ENCODE peak calls at places on chromosomes 13 and 19, in seven cellular contexts. B is IMR-90, T is H1, C is mesenchymal stem cell, R is neuronal stem cell, M is mesendoderm, Q is trophoblast cell. Z is an unnamed sample.
A peak's percentile ranks its signal among the peaks of the same experiment; 100 is the strongest.

GRCh38 chr13:49858183-49858856 is 65.8 kb upstream of the KPNA3 start:
- DNase-seq in B (peak; percentile 99), Q (peak; percentile 94), R (no peak), M (no peak), T (no peak), C (peak; percentile 97), Z (no peak)

GRCh38 chr13:110154370-110155031 is 152.5 kb downstream of the COL4A1 start:
- DNase-seq in C (no peak), R (no peak), M (no peak), B (no peak), Q (no peak), T (no peak), Z (no peak)

GRCh38 chr19:43510713-43511112 is 6.2 kb upstream of the PHLDB3 start:
- DNase-seq in T (no peak), B (no peak), C (no peak), R (no peak), Q (no peak), M (no peak), Z (no peak)

GRCh38 chr19:33868821-33869412 is 72.2 kb downstream of the KCTD15 start:
- DNase-seq in M (peak; percentile 51), R (no peak), Q (no peak), C (no peak), T (no peak), B (no peak), Z (peak; percentile 66)

GRCh38 chr13:74250738-74251190 is 116.6 kb upstream of the KLF12 start:
- DNase-seq in M (no peak), T (no peak), Q (peak; percentile 17), B (peak; percentile 75), C (peak; percentile 1), R (no peak), Z (no peak)

GRCh38 chr19:8307400-8307964 is 676 bp downstream of the CD320 start:
- DNase-seq in Q (no peak), M (peak; percentile 40), T (no peak), B (no peak), R (no peak), C (no peak), Z (no peak)

GRCh38 chr13:95176611-95177259 is 124.5 kb downstream of the ABCC4 start:
- DNase-seq in T (no peak), C (peak; percentile 28), R (no peak), B (peak; percentile 36), Q (no peak), M (no peak), Z (no peak)

GRCh38 chr13:79853258-79853657 is 372.3 kb downstream of the NDFIP2 start:
- DNase-seq in C (no peak), M (peak; percentile 52), B (no peak), R (no peak), T (no peak), Q (no peak), Z (no peak)

GRCh38 chr19:38193445-38193844 is 30.6 kb downstream of the DPF1 start:
- DNase-seq in B (no peak), C (no peak), M (no peak), T (no peak), R (no peak), Q (no peak), Z (no peak)

GRCh38 chr19:5436101-5436947 is 18.9 kb upstream of the ZNRF4 start:
- DNase-seq in Q (no peak), R (peak; percentile 89), T (peak; percentile 68), M (peak; percentile 90), B (peak; percentile 73), C (peak; percentile 33), Z (peak; percentile 94)

GRCh38 chr13:32455594-32455903 is 27.6 kb upstream of the N4BP2L1 start:
- DNase-seq in B (no peak), Q (no peak), T (no peak), C (no peak), M (no peak), R (no peak), Z (no peak)

GRCh38 chr13:26236306-26236705 is 14.2 kb upstream of the RNF6 start:
- DNase-seq in T (no peak), B (no peak), M (no peak), Q (no peak), C (no peak), R (no peak), Z (no peak)

GRCh38 chr19:58330458-58330857 is 3.7 kb downstream of the ZSCAN22 start:
- DNase-seq in R (no peak), M (peak; percentile 50), Q (no peak), T (no peak), C (peak; percentile 82), B (peak; percentile 76), Z (no peak)

GRCh38 chr19:2010135-2010668 is 5.3 kb downstream of the BTBD2 start:
- DNase-seq in M (no peak), C (no peak), T (no peak), B (no peak), R (no peak), Q (no peak), Z (no peak)

GRCh38 chr19:17915940-17916593 is 16.7 kb upstream of the CCDC124 start:
- DNase-seq in R (no peak), M (no peak), C (no peak), B (no peak), Q (peak; percentile 96), T (no peak), Z (no peak)

GRCh38 chr13:112771877-112772538 is 82.2 kb downstream of the ATP11A start:
- DNase-seq in M (no peak), C (no peak), B (no peak), R (no peak), T (no peak), Q (no peak), Z (no peak)

GRCh38 chr13:29532136-29532535 is 63.4 kb downstream of the SLC7A1 start:
- DNase-seq in R (no peak), C (no peak), Q (peak; percentile 98), B (no peak), T (no peak), M (no peak), Z (no peak)

GRCh38 chr19:18229474-18229873 is 3.2 kb upstream of the PDE4C start:
- DNase-seq in Q (peak; percentile 14), M (no peak), B (no peak), C (no peak), R (no peak), T (no peak), Z (no peak)

GRCh38 chr19:16698914-16699313 is 20.7 kb upstream of the NWD1 start:
- DNase-seq in T (no peak), M (no peak), B (no peak), Q (no peak), R (no peak), C (no peak), Z (no peak)

GRCh38 chr19:50387176-50387867 is 3.2 kb downstream of the POLD1 start:
- DNase-seq in T (no peak), M (no peak), R (no peak), C (peak; percentile 69), Q (peak; percentile 24), B (peak; percentile 63), Z (no peak)

GRCh38 chr13:48155850-48156249 is 60.9 kb upstream of the MED4 start:
- DNase-seq in T (no peak), B (peak; percentile 33), M (no peak), Q (peak; percentile 62), R (no peak), C (peak; percentile 45), Z (no peak)

DNA sequence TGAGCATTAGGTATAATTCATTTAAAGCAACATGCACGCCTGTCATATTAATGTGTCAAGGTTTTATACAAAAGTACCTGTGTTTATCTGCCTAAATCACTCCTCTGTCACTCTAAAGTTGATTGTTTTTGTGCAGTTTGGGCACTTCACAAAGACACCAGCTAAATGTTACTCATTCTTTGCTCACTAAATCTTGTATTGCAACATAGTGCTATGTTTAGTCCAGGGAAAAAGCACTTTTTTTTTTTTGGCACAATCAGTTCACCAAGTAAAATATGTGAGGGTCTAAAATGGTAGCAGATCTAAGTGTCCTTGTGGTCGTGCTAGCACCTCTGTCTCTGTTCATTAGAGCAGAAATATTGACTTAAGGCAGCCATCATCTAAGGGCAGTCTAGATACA is 2526.7 kb upstream of the PCDH20 start:
- DNase-seq in R (no peak), T (no peak), Q (no peak), C (peak; percentile 8), B (peak; percentile 50), M (no peak), Z (no peak)
- H2BK120ac ChIP-seq in R (no peak overlapping the region), T (no peak overlapping the region), Q (no peak overlapping the region), C (no peak overlapping the region), B (no peak overlapping the region), M (no peak overlapping the region), Z (no peak overlapping the region)

DNA sequence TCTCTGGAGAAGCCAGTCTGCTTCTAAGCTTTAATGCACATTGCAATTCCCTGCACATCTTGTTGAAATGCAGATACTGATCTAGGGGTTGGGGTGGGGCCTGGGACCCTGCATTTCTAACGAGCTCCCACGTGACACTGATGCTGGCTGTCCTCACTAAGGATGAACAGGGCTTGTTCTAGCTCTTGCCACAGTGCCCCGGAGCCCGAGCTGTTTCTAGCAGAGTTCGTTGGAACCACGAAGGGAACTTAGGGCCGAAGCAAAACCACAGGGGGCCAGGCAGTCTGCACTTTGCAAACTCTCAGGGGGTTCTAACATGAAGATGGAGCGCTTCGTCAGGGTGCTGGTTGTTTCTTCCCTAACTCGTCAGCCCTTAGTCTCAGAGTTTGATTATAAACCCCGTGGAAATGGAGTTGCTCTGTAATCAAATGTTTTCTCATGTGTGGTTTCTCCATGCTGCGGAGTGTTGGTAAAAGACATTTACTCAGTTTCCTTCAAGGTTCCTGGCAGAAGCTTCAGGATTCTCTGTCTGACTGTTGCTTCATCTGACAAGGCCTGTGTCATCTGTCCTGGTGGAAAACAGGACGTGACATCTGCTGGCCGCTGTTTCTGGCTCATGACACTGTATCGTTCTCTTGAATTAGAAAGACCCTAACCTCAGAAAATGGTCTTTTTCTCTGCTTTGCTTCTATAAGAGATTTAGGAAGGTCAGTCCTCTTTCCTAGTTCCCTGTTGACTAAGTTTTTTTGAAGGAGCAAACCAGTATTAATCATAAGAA is 221.5 kb downstream of the TEX29 start:
- DNase-seq in T (no peak), R (no peak), Q (no peak), B (no peak), M (no peak), C (no peak), Z (no peak)
- H2BK120ac ChIP-seq in T (no peak overlapping the region), R (no peak overlapping the region), Q (no peak overlapping the region), B (no peak overlapping the region), M (no peak overlapping the region), C (no peak overlapping the region), Z (no peak overlapping the region)

DNA sequence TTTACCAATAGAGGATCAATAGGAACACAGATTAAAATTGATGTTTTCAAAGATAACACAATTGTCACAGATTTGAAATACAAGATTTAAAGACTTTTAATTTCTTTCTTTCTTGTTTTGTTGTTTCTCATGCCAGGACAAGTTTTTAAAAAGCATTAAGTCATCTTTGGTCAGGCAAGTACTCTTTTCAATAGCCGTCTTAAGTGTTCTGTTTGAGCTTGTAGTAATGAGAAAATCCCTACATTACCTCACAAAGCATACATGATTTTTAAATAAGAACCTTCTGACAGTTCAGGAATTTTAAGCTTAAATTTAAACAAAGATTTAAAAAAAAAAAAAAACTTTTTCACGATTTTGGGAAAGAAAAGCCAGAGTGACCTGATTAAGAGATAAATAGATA is 216.3 kb upstream of the PRR20A start:
- DNase-seq in M (no peak), C (no peak), Q (no peak), R (no peak), B (no peak), T (no peak), Z (no peak)
- H2BK120ac ChIP-seq in M (no peak overlapping the region), C (no peak overlapping the region), Q (no peak overlapping the region), R (no peak overlapping the region), B (no peak overlapping the region), T (no peak overlapping the region), Z (no peak overlapping the region)

DNA sequence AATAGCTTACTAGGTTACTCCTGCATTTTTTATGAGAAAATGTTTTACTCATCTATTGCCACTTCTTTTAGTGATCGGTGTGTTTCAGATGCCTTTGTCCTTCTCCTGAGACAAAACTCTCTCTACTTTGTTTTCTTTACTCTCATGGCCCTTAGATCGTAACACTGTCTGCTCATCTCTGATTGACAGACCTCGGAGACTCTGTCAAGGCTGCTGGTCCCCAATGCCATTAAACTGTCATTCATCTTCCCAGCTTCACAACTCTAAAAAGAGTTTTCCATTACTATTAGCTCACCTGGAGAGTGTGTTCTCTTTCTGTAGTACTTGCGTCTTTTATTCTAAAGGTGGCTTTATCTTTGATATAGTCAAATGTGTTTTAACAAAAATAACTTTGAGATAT is 765.2 kb downstream of the SLITRK1 start:
- DNase-seq in C (no peak), M (no peak), B (no peak), T (no peak), R (no peak), Q (no peak), Z (no peak)
- H2BK120ac ChIP-seq in C (no peak overlapping the region), M (no peak overlapping the region), B (no peak overlapping the region), T (no peak overlapping the region), R (no peak overlapping the region), Q (no peak overlapping the region), Z (no peak overlapping the region)